ENCODE peak calls at places on chromosomes 16 and 17, in eight cellular contexts. N is effector CD4-positive, alpha-beta T cell; Q is stimulated activated CD4-positive, alpha-beta T cell treated with anti-CD3 and anti-CD28 coated beads, TNF-alpha, amount 100 ng/mL, for 1 hour; I is cardiac muscle cell; P is stimulated activated CD8-positive, alpha-beta memory T cell treated with anti-CD3 and anti-CD28 coated beads, Interleukin-4, amount 100 ng/mL, for 24 hours; S is RPMI7951; D is mesenchymal stem cell; U is heart left ventricle. B is an unnamed sample.

GRCh38 chr17:81221842-81222619 is 734 bp downstream of the CEP131 start:
- DNase-seq in N (no peak), Q (no peak), I (no peak), P (no peak), S (no peak), D (no peak), U (no peak), B (no peak)

GRCh38 chr17:74452027-74452840 is 14.2 kb upstream of the CD300A start:
- DNase-seq in N (no peak), Q (no peak), I (no peak), P (no peak), S (no peak), D (no peak), U (no peak), B (peak; percentile 50)

GRCh38 chr16:85465328-85466307 is 147.5 kb upstream of the GSE1 start:
- DNase-seq in N (no peak), Q (no peak), I (peak; percentile 27), P (no peak), S (peak; percentile 19), D (no peak), U (peak; percentile 79), B (no peak)

GRCh38 chr17:20032636-20033035 is 23.5 kb downstream of the SPECC1 start:
- DNase-seq in N (no peak), Q (no peak), I (no peak), P (no peak), S (no peak), D (no peak), U (no peak), B (no peak)

GRCh38 chr17:81519284-81520020 is 6.9 kb upstream of the ACTG1 start:
- DNase-seq in N (peak; percentile 66), Q (peak; percentile 30), I (no peak), P (peak; percentile 51), S (no peak), D (no peak), U (no peak), B (peak; percentile 75)

GRCh38 chr16:8804313-8804712 is 6.7 kb downstream of the PMM2 start:
- DNase-seq in N (no peak), Q (no peak), I (no peak), P (no peak), S (no peak), D (no peak), U (no peak), B (no peak)

GRCh38 chr17:27489045-27489715 is 32.9 kb downstream of the KSR1 start:
- DNase-seq in N (no peak), Q (no peak), I (peak; percentile 84), P (no peak), S (no peak), D (peak; percentile 30), U (peak; percentile 65), B (no peak)

GRCh38 chr16:4936991-4937781 is at the start of gene PPL:
- DNase-seq in N (no peak), Q (no peak), I (no peak), P (no peak), S (no peak), D (no peak), U (peak; percentile 61), B (peak; percentile 83)

GRCh38 chr17:39852239-39852638 is 11.9 kb downstream of the IKZF3 start:
- DNase-seq in N (no peak), Q (no peak), I (peak; percentile 24), P (no peak), S (no peak), D (no peak), U (no peak), B (no peak)

GRCh38 chr16:29315916-29316517 is 90.5 kb downstream of the NPIPB11 start:
- DNase-seq in N (no peak), Q (no peak), I (no peak), P (no peak), S (no peak), D (no peak), U (no peak), B (no peak)

GRCh38 chr16:10981697-10982216 is 37.4 kb downstream of the CLEC16A start:
- DNase-seq in N (no peak), Q (no peak), I (no peak), P (no peak), S (no peak), D (no peak), U (no peak), B (no peak)

GRCh38 chr16:27749946-27750345 is 200.0 kb downstream of the KATNIP start:
- DNase-seq in N (no peak), Q (no peak), I (no peak), P (no peak), S (no peak), D (no peak), U (no peak), B (no peak)

GRCh38 chr17:50258647-50259483 is 15.4 kb upstream of the TMEM92 start:
- DNase-seq in N (no peak), Q (no peak), I (peak; percentile 52), P (no peak), S (peak; percentile 67), D (no peak), U (no peak), B (no peak)

GRCh38 chr16:77812856-77813523 is 24.6 kb downstream of the VAT1L start:
- DNase-seq in N (no peak), Q (no peak), I (no peak), P (no peak), S (no peak), D (no peak), U (no peak), B (no peak)

GRCh38 chr17:62714016-62714777 is 86.7 kb downstream of the MRC2 start:
- DNase-seq in N (no peak), Q (no peak), I (no peak), P (no peak), S (no peak), D (no peak), U (no peak), B (peak; percentile 35)

GRCh38 chr17:50173335-50173941 is 7.6 kb downstream of the SGCA start:
- DNase-seq in N (no peak), Q (no peak), I (peak; percentile 87), P (no peak), S (peak; percentile 80), D (peak; percentile 88), U (peak; percentile 62), B (no peak)

GRCh38 chr17:3647769-3648540 is 11.4 kb downstream of the CTNS start:
- DNase-seq in N (no peak), Q (no peak), I (peak; percentile 71), P (no peak), S (peak; percentile 43), D (peak; percentile 60), U (no peak), B (peak; percentile 83)

GRCh38 chr16:88853336-88853941 is 3.3 kb downstream of the GALNS start:
- DNase-seq in N (no peak), Q (no peak), I (no peak), P (no peak), S (no peak), D (peak; percentile 53), U (no peak), B (no peak)

B was measured in ecto neural progenitor cell.